ENCODE peak calls at places on chromosome 12, in eight cellular contexts. Z is PC-9, S is OCI-LY7, N is lung, T is transverse colon, K is A549, W is PC-3, M is psoas muscle. L is an unnamed sample. For H3K9me3, the result is how much of the 10 kb centered on the place peaks cover.

GRCh38 chr12:121005346-121005815 is 10.9 kb downstream of the C12orf43 start:
- DNase-seq in T (peak), W (peak), Z (peak), M (no peak), K (no peak), N (no peak), S (peak), L (no peak)

GRCh38 chr12:116384629-116385485 is 107.4 kb upstream of the MED13L start:
- DNase-seq in W (peak), T (no peak), K (no peak), S (peak), N (no peak), M (no peak), Z (no peak), L (no peak)

GRCh38 chr12:28209782-28210181 is 19.5 kb downstream of the CCDC91 start:
- DNase-seq in W (peak), T (no peak), K (no peak), S (peak), Z (no peak), M (no peak), N (no peak), L (no peak)

GRCh38 chr12:11755311-11755930 is 105.9 kb downstream of the ETV6 start:
- DNase-seq in Z (no peak), M (no peak), K (no peak), N (no peak), S (no peak), W (no peak), T (no peak), L (no peak)

GRCh38 chr12:89571481-89572190 is 45.8 kb upstream of the POC1B start:
- DNase-seq in W (no peak), Z (no peak), K (no peak), S (no peak), M (no peak), T (no peak), N (no peak), L (no peak)

GRCh38 chr12:43621262-43621661 is 69.3 kb upstream of the ADAMTS20 start:
- DNase-seq in W (no peak), Z (no peak), T (no peak), S (no peak), K (no peak), N (no peak), M (no peak), L (no peak)

GRCh38 chr12:97921957-97922722 is 459.5 kb downstream of the RMST start:
- DNase-seq in K (no peak), S (no peak), Z (no peak), W (no peak), M (no peak), N (no peak), T (no peak), L (no peak)

GRCh38 chr12:50598321-50598862 is 93.6 kb downstream of the DIP2B start:
- DNase-seq in W (no peak), N (no peak), S (no peak), M (no peak), K (no peak), Z (no peak), T (no peak), L (no peak)

GRCh38 chr12:76563061-76563460 is 3.5 kb upstream of the OSBPL8 start:
- DNase-seq in Z (no peak), K (no peak), M (no peak), S (no peak), N (no peak), T (no peak), W (peak), L (no peak)

GRCh38 chr12:124737772-124738635 is 125.7 kb downstream of the SCARB1 start:
- DNase-seq in T (no peak), N (no peak), M (no peak), Z (no peak), S (no peak), K (no peak), W (peak), L (no peak)

GRCh38 chr12:123269395-123269892 is 2.2 kb downstream of the CDK2AP1 start:
- DNase-seq in N (no peak), K (no peak), W (no peak), M (peak), T (peak), Z (no peak), S (peak), L (peak)

GRCh38 chr12:53220857-53221202 is 11.2 kb downstream of the RARG start:
- DNase-seq in S (peak), K (peak), N (peak), M (peak), Z (peak), W (peak), T (peak), L (peak)

GRCh38 chr12:106106892-106107291 is 31.9 kb downstream of the NUAK1 start:
- DNase-seq in Z (peak), W (peak), M (no peak), T (no peak), K (no peak), N (no peak), S (no peak), L (no peak)

GRCh38 chr12:92141585-92142244 is 3.9 kb downstream of the BTG1 start:
- DNase-seq in W (no peak), Z (no peak), K (no peak), S (peak), T (no peak), N (no peak), M (no peak), L (no peak)

GRCh38 chr12:56991319-56991906 is 14.9 kb downstream of the ZBTB39 start:
- DNase-seq in M (peak), W (no peak), N (peak), S (no peak), Z (no peak), K (no peak), T (peak), L (no peak)

GRCh38 chr12:21607701-21608100 is 3.1 kb upstream of the GYS2 start:
- DNase-seq in S (peak), W (peak), N (no peak), T (no peak), Z (no peak), M (no peak), K (no peak), L (no peak)

GRCh38 chr12:95574030-95574429 is 22.8 kb upstream of the USP44 start:
- DNase-seq in W (no peak), N (no peak), S (peak), K (no peak), T (no peak), M (no peak), Z (no peak), L (no peak)

GRCh38 chr12:43937947-43938346 is 102.1 kb downstream of the TMEM117 start:
- DNase-seq in S (peak), M (no peak), T (no peak), N (no peak), W (peak), Z (no peak), K (peak), L (no peak)

GRCh38 chr12:52146822-52147366 is 44.9 kb downstream of the KRT80 start:
- DNase-seq in T (no peak), K (no peak), N (no peak), M (no peak), W (no peak), Z (no peak), S (no peak), L (no peak)

GRCh38 chr12:16726879-16727278 is 120.9 kb upstream of the LMO3 start:
- DNase-seq in Z (peak), K (no peak), M (no peak), N (no peak), S (no peak), W (no peak), T (no peak), L (no peak)

GRCh38 chr12:96248532-96248931 is 54.4 kb downstream of the ELK3 start:
- DNase-seq in T (no peak), Z (no peak), N (no peak), W (no peak), K (no peak), M (no peak), S (no peak), L (no peak)

GRCh38 chr12:47909839-47910465 is 5.2 kb upstream of the VDR start:
- DNase-seq in T (no peak), K (no peak), N (no peak), Z (no peak), S (no peak), W (no peak), M (no peak), L (no peak)

GRCh38 chr12:64186789-64187188 is 35.3 kb downstream of the KICS2 start:
- DNase-seq in S (no peak), N (no peak), T (no peak), K (peak), W (peak), M (no peak), Z (peak), L (no peak)

DNA sequence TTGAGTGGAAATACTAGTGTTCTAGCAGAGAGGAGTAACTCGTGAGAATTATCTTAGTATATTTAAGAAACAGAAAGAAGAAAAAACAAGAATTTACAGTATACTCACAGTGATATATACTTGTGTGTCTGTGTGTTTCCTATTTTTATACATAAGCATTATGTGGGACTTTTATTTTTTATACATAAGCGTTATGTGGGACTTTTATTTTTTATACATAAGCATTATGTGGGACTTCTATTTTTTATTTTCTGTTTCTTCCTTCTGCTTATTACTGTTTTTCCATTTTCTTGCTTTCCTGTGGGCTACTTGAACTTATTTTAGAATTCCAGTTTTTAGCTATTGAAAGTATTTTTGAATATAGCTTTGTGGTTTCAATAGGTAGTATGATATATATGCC is 6.9 kb upstream of the ZNF140 start:
- DNase-seq in T (no peak), W (no peak), N (no peak), Z (no peak), M (no peak), K (no peak), S (no peak), L (no peak)
- H3K9me3 ChIP-seq in T (half or more), W (under half), N (under half), Z (under half), M (half or more), K (half or more), S (under half), L (under half)

GRCh38 chr12:9781360-9781759 is 20.7 kb upstream of the CD69 start:
- DNase-seq in N (no peak), W (no peak), T (no peak), Z (no peak), M (no peak), K (no peak), S (no peak), L (no peak)

GRCh38 chr12:9782547-9783382 is 22.1 kb upstream of the CD69 start:
- DNase-seq in M (no peak), Z (no peak), N (no peak), K (no peak), W (no peak), T (no peak), S (no peak), L (no peak)

GRCh38 chr12:9784326-9784725 is 23.6 kb upstream of the CD69 start:
- DNase-seq in T (no peak), Z (no peak), W (no peak), N (no peak), K (no peak), M (no peak), S (no peak), L (no peak)

GRCh38 chr12:9776795-9777194 is 16.1 kb upstream of the CD69 start:
- DNase-seq in T (no peak), S (no peak), M (no peak), K (no peak), W (peak), N (no peak), Z (peak), L (no peak)

DNA sequence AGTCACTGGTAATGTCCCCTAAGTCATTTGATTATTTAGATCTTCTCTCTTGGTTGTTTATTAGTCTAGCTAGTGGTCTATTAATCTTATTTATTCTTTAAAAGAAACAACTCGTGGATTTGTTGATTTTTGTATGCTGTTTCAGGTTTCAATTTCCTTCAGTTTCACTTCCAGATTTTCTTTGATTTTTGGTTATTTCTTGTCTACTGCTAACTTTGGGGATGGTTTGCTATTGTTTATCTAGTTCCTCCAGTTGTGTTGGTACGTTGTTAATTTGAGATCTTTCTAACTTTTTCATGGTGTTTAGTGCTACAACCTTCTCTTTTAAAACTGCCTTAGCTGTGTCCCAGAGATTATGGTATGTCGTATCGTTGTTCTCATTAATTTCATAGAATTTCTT is 18.5 kb upstream of the CD69 start:
- DNase-seq in Z (no peak), S (no peak), M (no peak), N (no peak), T (no peak), K (no peak), W (no peak), L (no peak)
- H3K27ac ChIP-seq in Z (no peak), S (no peak), M (no peak), N (no peak), T (no peak), K (no peak), W (no peak), L (no peak)

GRCh38 chr12:67067453-67068203 is 201.5 kb upstream of the CAND1 start:
- DNase-seq in K (no peak), Z (peak), N (no peak), T (no peak), M (no peak), S (no peak), W (peak), L (no peak)
- TF ChIP-seq CTCF in K (no peak), Z (peak), N (no peak), T (no peak), M (no peak), S (no peak), W (peak), L (no peak)

DNA sequence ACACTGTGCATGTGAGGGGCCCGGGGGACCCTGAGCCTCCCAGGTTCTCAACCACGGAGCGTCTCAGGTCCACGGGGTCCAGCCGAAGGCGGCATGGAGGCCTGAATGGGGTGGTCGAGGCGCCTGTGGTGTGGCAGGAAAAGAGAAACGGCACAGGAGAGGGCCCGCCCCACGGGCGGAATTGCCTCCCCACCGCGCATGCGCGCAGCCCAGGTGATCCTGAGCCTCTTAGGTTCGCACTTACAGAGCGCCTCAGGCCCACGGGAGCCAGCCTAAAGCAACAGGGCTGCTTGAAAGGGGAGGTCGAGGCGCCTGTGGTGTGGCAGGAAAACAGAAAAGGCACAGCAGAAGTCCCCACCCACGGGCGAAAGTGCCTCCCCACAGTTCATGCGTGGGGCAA is 311.0 kb downstream of the ALG10 start:
- DNase-seq in N (no peak), M (no peak), S (no peak), W (peak), T (no peak), Z (no peak), K (no peak), L (no peak)
- H3K9me3 ChIP-seq in N (half or more), M (under half), S (under half), W (under half), T (under half), Z (under half), K (under half), L (under half)

L was measured in pancreas.